ENCODE peak calls at places on chromosomes 6 and 20, in ten cellular contexts. One of them, this sample, is unnamed.

GRCh38 chr20:19729672-19730071 is 28.4 kb upstream of the RIN2 start:
- DNase-seq in NCI-H82: no peak
- DNase-seq in HFFc6: no peak
- DNase-seq in anterior cingulate cortex: no peak
- DNase-seq in naive B cell: no peak
- DNase-seq in adrenal gland: no peak
- DNase-seq in non-pigmented ciliary epithelial cell: no peak
- DNase-seq in fibroblast of the conjunctiva: no peak
- DNase-seq in A549: no peak
- DNase-seq in pancreas: no peak
- DNase-seq in this sample: no peak

GRCh38 chr6:53011993-53012392 is 16.9 kb upstream of the GSTA4 start:
- DNase-seq in non-pigmented ciliary epithelial cell: no peak
- DNase-seq in HFFc6: peak; percentile 21
- DNase-seq in fibroblast of the conjunctiva: no peak
- DNase-seq in A549: no peak
- DNase-seq in pancreas: no peak
- DNase-seq in naive B cell: no peak
- DNase-seq in anterior cingulate cortex: no peak
- DNase-seq in NCI-H82: no peak
- DNase-seq in adrenal gland: no peak
- DNase-seq in this sample: no peak

GRCh38 chr6:79180082-79180481 is 54.4 kb downstream of the HMGN3 start:
- DNase-seq in A549: no peak
- DNase-seq in adrenal gland: no peak
- DNase-seq in HFFc6: no peak
- DNase-seq in fibroblast of the conjunctiva: no peak
- DNase-seq in naive B cell: no peak
- DNase-seq in pancreas: no peak
- DNase-seq in non-pigmented ciliary epithelial cell: no peak
- DNase-seq in NCI-H82: peak; percentile 36
- DNase-seq in anterior cingulate cortex: no peak
- DNase-seq in this sample: no peak

GRCh38 chr6:10422282-10423034 is 7.6 kb upstream of the TFAP2A start:
- DNase-seq in NCI-H82: no peak
- DNase-seq in non-pigmented ciliary epithelial cell: no peak
- DNase-seq in fibroblast of the conjunctiva: no peak
- DNase-seq in A549: no peak
- DNase-seq in pancreas: no peak
- DNase-seq in anterior cingulate cortex: no peak
- DNase-seq in HFFc6: no peak
- DNase-seq in naive B cell: no peak
- DNase-seq in adrenal gland: no peak
- DNase-seq in this sample: no peak

GRCh38 chr6:138099832-138100231 is 7.4 kb downstream of the PERP start:
- DNase-seq in NCI-H82: no peak
- DNase-seq in pancreas: no peak
- DNase-seq in anterior cingulate cortex: no peak
- DNase-seq in adrenal gland: no peak
- DNase-seq in non-pigmented ciliary epithelial cell: peak; percentile 31
- DNase-seq in fibroblast of the conjunctiva: peak; percentile 82
- DNase-seq in A549: no peak
- DNase-seq in naive B cell: no peak
- DNase-seq in HFFc6: peak; percentile 70
- DNase-seq in this sample: no peak

GRCh38 chr6:160226118-160226541 is 32.5 kb downstream of the SLC22A2 start:
- DNase-seq in fibroblast of the conjunctiva: no peak
- DNase-seq in A549: no peak
- DNase-seq in NCI-H82: no peak
- DNase-seq in HFFc6: no peak
- DNase-seq in naive B cell: no peak
- DNase-seq in non-pigmented ciliary epithelial cell: no peak
- DNase-seq in anterior cingulate cortex: no peak
- DNase-seq in adrenal gland: no peak
- DNase-seq in pancreas: no peak
- DNase-seq in this sample: no peak

GRCh38 chr6:121260651-121261102 is 73.6 kb downstream of the TBC1D32 start:
- DNase-seq in adrenal gland: no peak
- DNase-seq in anterior cingulate cortex: no peak
- DNase-seq in NCI-H82: peak; percentile 32
- DNase-seq in fibroblast of the conjunctiva: peak; percentile 51
- DNase-seq in non-pigmented ciliary epithelial cell: peak; percentile 23
- DNase-seq in pancreas: no peak
- DNase-seq in A549: no peak
- DNase-seq in HFFc6: no peak
- DNase-seq in naive B cell: no peak
- DNase-seq in this sample: no peak

GRCh38 chr6:28161410-28162079 is 19.9 kb downstream of the ZKSCAN8 start:
- DNase-seq in anterior cingulate cortex: peak; percentile 32
- DNase-seq in naive B cell: peak; percentile 59
- DNase-seq in fibroblast of the conjunctiva: peak; percentile 29
- DNase-seq in NCI-H82: peak; percentile 88
- DNase-seq in pancreas: peak; percentile 72
- DNase-seq in non-pigmented ciliary epithelial cell: no peak
- DNase-seq in adrenal gland: peak; percentile 70
- DNase-seq in HFFc6: no peak
- DNase-seq in A549: peak; percentile 44
- DNase-seq in this sample: peak; percentile 44

GRCh38 chr20:8155848-8156602 is 24.0 kb downstream of the PLCB1 start:
- DNase-seq in adrenal gland: no peak
- DNase-seq in anterior cingulate cortex: no peak
- DNase-seq in fibroblast of the conjunctiva: no peak
- DNase-seq in NCI-H82: no peak
- DNase-seq in HFFc6: no peak
- DNase-seq in A549: peak; percentile 44
- DNase-seq in naive B cell: no peak
- DNase-seq in non-pigmented ciliary epithelial cell: no peak
- DNase-seq in pancreas: no peak
- DNase-seq in this sample: no peak

GRCh38 chr20:56554869-56555268 is 21.8 kb downstream of the FAM209B start:
- DNase-seq in naive B cell: no peak
- DNase-seq in non-pigmented ciliary epithelial cell: peak; percentile 97
- DNase-seq in anterior cingulate cortex: peak; percentile 28
- DNase-seq in HFFc6: peak; percentile 98
- DNase-seq in A549: peak; percentile 92
- DNase-seq in NCI-H82: peak; percentile 94
- DNase-seq in pancreas: peak; percentile 16
- DNase-seq in fibroblast of the conjunctiva: peak; percentile 89
- DNase-seq in adrenal gland: peak; percentile 71
- DNase-seq in this sample: peak; percentile 56

GRCh38 chr20:23190557-23190956 is 104.4 kb upstream of the CD93 start:
- DNase-seq in non-pigmented ciliary epithelial cell: no peak
- DNase-seq in naive B cell: no peak
- DNase-seq in NCI-H82: no peak
- DNase-seq in anterior cingulate cortex: no peak
- DNase-seq in pancreas: no peak
- DNase-seq in HFFc6: no peak
- DNase-seq in adrenal gland: no peak
- DNase-seq in A549: no peak
- DNase-seq in fibroblast of the conjunctiva: no peak
- DNase-seq in this sample: no peak

GRCh38 chr6:139443226-139444112 is 69.0 kb upstream of the CITED2 start:
- DNase-seq in HFFc6: no peak
- DNase-seq in pancreas: no peak
- DNase-seq in naive B cell: no peak
- DNase-seq in anterior cingulate cortex: no peak
- DNase-seq in non-pigmented ciliary epithelial cell: no peak
- DNase-seq in A549: no peak
- DNase-seq in fibroblast of the conjunctiva: no peak
- DNase-seq in adrenal gland: no peak
- DNase-seq in NCI-H82: no peak
- DNase-seq in this sample: no peak

GRCh38 chr6:12490904-12491571 is 200.9 kb downstream of the EDN1 start:
- DNase-seq in A549: peak; percentile 80
- DNase-seq in non-pigmented ciliary epithelial cell: peak; percentile 65
- DNase-seq in naive B cell: no peak
- DNase-seq in NCI-H82: no peak
- DNase-seq in pancreas: no peak
- DNase-seq in adrenal gland: peak; percentile 53
- DNase-seq in HFFc6: peak; percentile 95
- DNase-seq in anterior cingulate cortex: peak; percentile 6
- DNase-seq in fibroblast of the conjunctiva: no peak
- DNase-seq in this sample: peak; percentile 18

GRCh38 chr6:126228001-126228791 is 111.7 kb upstream of the CENPW start:
- DNase-seq in HFFc6: no peak
- DNase-seq in pancreas: no peak
- DNase-seq in fibroblast of the conjunctiva: no peak
- DNase-seq in naive B cell: no peak
- DNase-seq in non-pigmented ciliary epithelial cell: no peak
- DNase-seq in A549: no peak
- DNase-seq in NCI-H82: peak; percentile 98
- DNase-seq in adrenal gland: no peak
- DNase-seq in anterior cingulate cortex: no peak
- DNase-seq in this sample: peak; percentile 26

GRCh38 chr6:41976794-41977484 is 35.3 kb upstream of the CCND3 start:
- DNase-seq in adrenal gland: no peak
- DNase-seq in HFFc6: peak; percentile 60
- DNase-seq in A549: peak; percentile 73
- DNase-seq in naive B cell: no peak
- DNase-seq in anterior cingulate cortex: no peak
- DNase-seq in non-pigmented ciliary epithelial cell: peak; percentile 86
- DNase-seq in pancreas: no peak
- DNase-seq in NCI-H82: no peak
- DNase-seq in fibroblast of the conjunctiva: peak; percentile 24
- DNase-seq in this sample: no peak

GRCh38 chr6:28648878-28649375 is 123.2 kb downstream of the GPX5 start:
- DNase-seq in A549: no peak
- DNase-seq in HFFc6: no peak
- DNase-seq in anterior cingulate cortex: no peak
- DNase-seq in fibroblast of the conjunctiva: no peak
- DNase-seq in naive B cell: no peak
- DNase-seq in non-pigmented ciliary epithelial cell: no peak
- DNase-seq in adrenal gland: no peak
- DNase-seq in pancreas: no peak
- DNase-seq in NCI-H82: peak; percentile 72
- DNase-seq in this sample: no peak

GRCh38 chr6:107075951-107076381 is 39.3 kb downstream of the BEND3 start:
- DNase-seq in non-pigmented ciliary epithelial cell: no peak
- DNase-seq in naive B cell: no peak
- DNase-seq in fibroblast of the conjunctiva: peak; percentile 1
- DNase-seq in NCI-H82: no peak
- DNase-seq in A549: peak; percentile 7
- DNase-seq in anterior cingulate cortex: peak; percentile 54
- DNase-seq in HFFc6: no peak
- DNase-seq in pancreas: no peak
- DNase-seq in adrenal gland: no peak
- DNase-seq in this sample: no peak

GRCh38 chr6:11824986-11825385 is 46.4 kb upstream of the ADTRP start:
- DNase-seq in naive B cell: no peak
- DNase-seq in pancreas: no peak
- DNase-seq in HFFc6: no peak
- DNase-seq in fibroblast of the conjunctiva: no peak
- DNase-seq in adrenal gland: no peak
- DNase-seq in A549: no peak
- DNase-seq in non-pigmented ciliary epithelial cell: no peak
- DNase-seq in anterior cingulate cortex: no peak
- DNase-seq in NCI-H82: no peak
- DNase-seq in this sample: no peak

GRCh38 chr20:10540636-10541493 is 105.8 kb downstream of the SLX4IP start:
- DNase-seq in fibroblast of the conjunctiva: peak; percentile 51
- DNase-seq in naive B cell: no peak
- DNase-seq in anterior cingulate cortex: no peak
- DNase-seq in A549: peak; percentile 86
- DNase-seq in adrenal gland: no peak
- DNase-seq in HFFc6: peak; percentile 84
- DNase-seq in NCI-H82: no peak
- DNase-seq in non-pigmented ciliary epithelial cell: no peak
- DNase-seq in pancreas: no peak
- DNase-seq in this sample: no peak

GRCh38 chr6:155791186-155791585 is 335.5 kb upstream of the NOX3 start:
- DNase-seq in NCI-H82: no peak
- DNase-seq in HFFc6: no peak
- DNase-seq in non-pigmented ciliary epithelial cell: no peak
- DNase-seq in adrenal gland: no peak
- DNase-seq in naive B cell: no peak
- DNase-seq in anterior cingulate cortex: no peak
- DNase-seq in A549: no peak
- DNase-seq in pancreas: no peak
- DNase-seq in fibroblast of the conjunctiva: no peak
- DNase-seq in this sample: no peak

GRCh38 chr6:3379482-3380060 is 77.3 kb downstream of the SLC22A23 start:
- DNase-seq in pancreas: no peak
- DNase-seq in non-pigmented ciliary epithelial cell: peak; percentile 36
- DNase-seq in A549: no peak
- DNase-seq in NCI-H82: peak; percentile 30
- DNase-seq in anterior cingulate cortex: no peak
- DNase-seq in adrenal gland: no peak
- DNase-seq in naive B cell: no peak
- DNase-seq in HFFc6: no peak
- DNase-seq in fibroblast of the conjunctiva: no peak
- DNase-seq in this sample: no peak

GRCh38 chr6:87668006-87668405 is 34.0 kb downstream of the AKIRIN2 start:
- DNase-seq in A549: no peak
- DNase-seq in naive B cell: no peak
- DNase-seq in adrenal gland: no peak
- DNase-seq in fibroblast of the conjunctiva: no peak
- DNase-seq in non-pigmented ciliary epithelial cell: no peak
- DNase-seq in anterior cingulate cortex: no peak
- DNase-seq in NCI-H82: no peak
- DNase-seq in pancreas: no peak
- DNase-seq in HFFc6: no peak
- DNase-seq in this sample: no peak

GRCh38 chr20:48298851-48299484 is 513.7 kb upstream of the SULF2 start:
- DNase-seq in pancreas: peak; percentile 19
- DNase-seq in adrenal gland: peak; percentile 57
- DNase-seq in fibroblast of the conjunctiva: peak; percentile 90
- DNase-seq in naive B cell: no peak
- DNase-seq in anterior cingulate cortex: peak; percentile 8
- DNase-seq in NCI-H82: peak; percentile 90
- DNase-seq in A549: peak; percentile 76
- DNase-seq in HFFc6: peak; percentile 90
- DNase-seq in non-pigmented ciliary epithelial cell: peak; percentile 76
- DNase-seq in this sample: peak; percentile 75

GRCh38 chr6:111604259-111605099 is 1.2 kb downstream of the TRAF3IP2 start:
- DNase-seq in NCI-H82: no peak
- DNase-seq in HFFc6: peak; percentile 83
- DNase-seq in naive B cell: no peak
- DNase-seq in pancreas: peak; percentile 24
- DNase-seq in fibroblast of the conjunctiva: peak; percentile 91
- DNase-seq in adrenal gland: peak; percentile 48
- DNase-seq in A549: no peak
- DNase-seq in anterior cingulate cortex: peak; percentile 38
- DNase-seq in non-pigmented ciliary epithelial cell: no peak
- DNase-seq in this sample: peak; percentile 80

GRCh38 chr6:21595951-21596378 is 2.4 kb downstream of the SOX4 start:
- DNase-seq in NCI-H82: no peak
- DNase-seq in anterior cingulate cortex: peak; percentile 43
- DNase-seq in adrenal gland: peak; percentile 42
- DNase-seq in pancreas: peak; percentile 9
- DNase-seq in fibroblast of the conjunctiva: no peak
- DNase-seq in A549: no peak
- DNase-seq in HFFc6: no peak
- DNase-seq in non-pigmented ciliary epithelial cell: no peak
- DNase-seq in naive B cell: peak; percentile 22
- DNase-seq in this sample: peak; percentile 40